ENCODE peak calls at places on chromosomes 1 and 21, in eight cellular contexts. F is RWPE2, R is IMR-90, X is colonic mucosa, H is neural progenitor cell, T is K562, M is hepatocyte, Y is GM23248. B is an unnamed sample. For H3K36me3 and H3K9me3, the result is how much of the 10 kb centered on the place peaks cover.

GRCh38 chr1:226912587-226913176 is 27.4 kb upstream of the COQ8A start:
- DNase-seq in F (no peak), R (peak), X (peak), H (peak), T (peak), M (peak), Y (peak), B (peak)

GRCh38 chr1:244301595-244302130 is 150.0 kb downstream of the ADSS2 start:
- DNase-seq in F (no peak), R (no peak), X (peak), H (no peak), T (peak), M (no peak), Y (no peak), B (no peak)

GRCh38 chr1:203135636-203136305 is 8.2 kb downstream of the ADORA1 start:
- DNase-seq in F (no peak), R (no peak), X (no peak), H (no peak), T (no peak), M (no peak), Y (no peak), B (no peak)

GRCh38 chr1:8641317-8641997 is 176.0 kb downstream of the RERE start:
- DNase-seq in F (no peak), R (no peak), X (no peak), H (peak), T (no peak), M (no peak), Y (no peak), B (no peak)

GRCh38 chr1:153532161-153532560 is 3.6 kb downstream of the S100A6 start:
- DNase-seq in F (no peak), R (no peak), X (no peak), H (no peak), T (no peak), M (no peak), Y (no peak), B (no peak)

GRCh38 chr1:109622895-109623294 is 3.3 kb downstream of the AMPD2 start:
- DNase-seq in F (no peak), R (no peak), X (no peak), H (no peak), T (no peak), M (no peak), Y (no peak), B (no peak)

GRCh38 chr1:156104065-156104810 is 10.3 kb upstream of the LMNA start:
- DNase-seq in F (peak), R (peak), X (peak), H (no peak), T (no peak), M (peak), Y (peak), B (peak)

GRCh38 chr21:33022828-33023573 is 2.7 kb upstream of the OLIG2 start:
- DNase-seq in F (no peak), R (no peak), X (no peak), H (peak), T (no peak), M (no peak), Y (no peak), B (no peak)

GRCh38 chr21:28402616-28402989 is 590.1 kb downstream of the LTN1 start:
- DNase-seq in F (no peak), R (peak), X (no peak), H (no peak), T (no peak), M (no peak), Y (peak), B (no peak)

GRCh38 chr1:217403321-217403720 is 227.6 kb downstream of the GPATCH2 start:
- DNase-seq in F (no peak), R (no peak), X (no peak), H (no peak), T (no peak), M (no peak), Y (no peak), B (no peak)

GRCh38 chr1:98045211-98046030 is 124.6 kb upstream of the DPYD start:
- DNase-seq in F (peak), R (peak), X (no peak), H (peak), T (no peak), M (no peak), Y (peak), B (peak)

GRCh38 chr1:55724551-55725325 is 509.6 kb upstream of the USP24 start:
- DNase-seq in F (no peak), R (peak), X (no peak), H (peak), T (no peak), M (no peak), Y (peak), B (no peak)

GRCh38 chr1:198700396-198700795 is 61.6 kb downstream of the PTPRC start:
- DNase-seq in F (no peak), R (no peak), X (no peak), H (no peak), T (no peak), M (no peak), Y (no peak), B (no peak)

GRCh38 chr1:198700016-198700392 is 61.2 kb downstream of the PTPRC start:
- DNase-seq in F (no peak), R (no peak), X (no peak), H (no peak), T (no peak), M (no peak), Y (no peak), B (no peak)

GRCh38 chr1:198699167-198700015 is 60.6 kb downstream of the PTPRC start:
- DNase-seq in F (no peak), R (peak), X (peak), H (peak), T (peak), M (peak), Y (peak), B (peak)

GRCh38 chr1:198701766-198702539 is 63.1 kb downstream of the PTPRC start:
- DNase-seq in F (no peak), R (no peak), X (no peak), H (no peak), T (no peak), M (no peak), Y (no peak), B (no peak)

GRCh38 chr1:198701250-198701649 is 62.4 kb downstream of the PTPRC start:
- DNase-seq in F (no peak), R (no peak), X (no peak), H (no peak), T (no peak), M (no peak), Y (no peak), B (no peak)
- H3K36me3 ChIP-seq in F (under half), R (under half), X (under half), H (under half), T (under half), M (under half), Y (under half), B (under half)

DNA sequence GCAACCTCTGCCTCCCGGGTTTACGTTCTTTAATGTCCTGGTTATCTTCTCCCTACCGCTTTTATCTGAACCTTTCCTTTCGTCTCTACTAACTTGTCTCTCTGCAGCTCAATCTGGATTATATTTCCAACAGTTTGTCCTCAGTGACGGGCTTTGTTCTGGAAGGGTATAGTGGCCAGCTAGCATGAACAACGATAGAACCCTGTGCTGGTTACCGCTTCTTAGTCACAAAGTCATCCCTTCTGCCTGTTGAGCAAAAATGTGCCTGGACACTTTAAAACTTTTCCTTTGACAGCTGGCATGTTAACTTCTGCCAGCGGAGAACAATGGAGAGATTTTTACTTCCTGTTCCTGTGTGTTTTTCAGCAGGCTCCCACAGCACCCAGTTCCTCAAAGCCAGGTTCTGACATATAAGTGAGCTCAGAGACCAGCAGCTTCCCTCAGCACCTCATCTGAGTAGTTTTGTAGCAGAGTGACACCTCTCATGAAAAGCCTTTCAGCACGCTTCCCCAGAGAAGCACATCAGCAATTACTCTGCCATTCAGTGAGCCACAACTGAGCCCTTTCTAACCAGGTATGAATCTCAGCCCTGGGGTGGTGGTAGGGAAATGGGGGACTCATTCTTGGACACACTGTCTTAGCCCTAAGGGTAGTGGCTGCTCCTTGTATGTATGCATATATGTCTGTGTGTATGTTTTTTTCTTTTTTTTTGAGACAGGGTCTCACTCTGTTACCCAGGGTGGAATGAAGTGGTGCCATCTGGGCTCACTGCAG is 23.6 kb upstream of the CCDC17 start:
- DNase-seq in F (no peak), R (no peak), X (peak), H (no peak), T (no peak), M (no peak), Y (no peak), B (peak)
- H3K27ac ChIP-seq in F (no peak), R (no peak), X (peak), H (no peak), T (no peak), M (no peak), Y (no peak), B (peak)

DNA sequence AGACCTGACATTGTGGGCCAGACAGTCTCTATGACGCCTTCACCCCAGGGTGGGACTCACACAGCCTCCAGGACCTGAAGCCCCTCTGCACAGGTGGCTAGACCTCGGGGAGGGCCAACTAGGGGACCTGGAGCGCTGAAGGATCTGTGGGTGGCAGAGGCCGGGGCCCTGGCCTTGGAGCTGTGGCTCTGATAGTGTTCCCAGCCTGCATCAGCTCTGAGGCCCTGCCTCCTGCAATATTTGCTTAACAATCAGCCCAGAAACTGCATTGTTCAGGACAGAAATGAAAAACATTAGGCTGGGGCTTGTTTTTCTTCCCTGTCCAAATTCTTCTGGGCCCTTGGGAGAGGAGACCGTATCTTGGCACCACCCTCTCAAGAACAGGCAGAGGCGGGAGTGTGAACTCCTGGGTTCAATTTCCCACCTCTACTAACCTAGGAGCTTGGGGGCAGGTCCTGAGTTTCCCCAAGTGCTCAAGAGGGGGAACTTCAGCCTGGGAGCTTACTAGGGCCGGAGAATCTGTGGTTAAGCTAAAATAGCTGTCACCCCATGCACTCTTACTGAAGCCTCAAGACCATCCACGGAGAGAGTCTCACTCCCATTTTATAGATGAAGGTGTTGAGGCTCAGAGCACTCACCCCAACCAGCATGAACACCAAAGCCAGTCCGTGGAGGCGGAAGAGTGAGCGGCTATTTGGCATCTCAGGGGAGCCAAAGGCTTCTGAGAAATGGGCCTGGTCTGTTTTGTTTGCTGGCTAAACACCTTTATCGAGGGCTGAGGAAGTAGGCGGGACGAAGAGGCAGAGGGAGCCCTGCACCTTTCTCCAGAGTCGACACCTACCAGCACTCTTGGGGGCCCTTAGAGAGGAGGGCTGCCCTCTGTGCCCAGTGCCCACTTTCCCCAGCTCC is 18.8 kb upstream of the CASZ1 start:
- DNase-seq in F (no peak), R (no peak), X (peak), H (no peak), T (no peak), M (peak), Y (no peak), B (no peak)
- H3K9me3 ChIP-seq in F (under half), R (under half), X (under half), H (under half), T (under half), M (under half), Y (under half), B (under half)

DNA sequence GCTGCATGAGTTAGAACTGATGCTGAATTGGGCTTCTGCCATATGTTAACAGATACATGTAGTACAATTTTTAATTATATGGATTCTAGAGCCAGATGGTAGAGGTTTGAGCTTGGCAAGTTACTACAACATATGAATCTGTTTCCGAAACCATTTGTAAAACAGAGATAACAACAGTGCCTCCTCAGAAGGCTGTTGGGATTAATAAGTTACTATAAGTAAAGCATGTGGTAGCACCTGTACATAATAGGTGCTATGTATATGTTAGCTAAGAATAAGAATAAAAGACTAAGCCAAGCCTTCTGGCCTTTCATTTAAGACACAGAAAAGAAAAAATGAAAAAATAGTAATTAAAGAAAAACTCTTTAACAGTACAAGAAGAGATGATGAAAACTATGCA is 17.8 kb downstream of the EPRS1 start:
- DNase-seq in F (no peak), R (no peak), X (no peak), H (no peak), T (no peak), M (no peak), Y (no peak), B (no peak)
- H3K36me3 ChIP-seq in F (under half), R (under half), X (under half), H (under half), T (half or more), M (under half), Y (half or more), B (half or more)

DNA sequence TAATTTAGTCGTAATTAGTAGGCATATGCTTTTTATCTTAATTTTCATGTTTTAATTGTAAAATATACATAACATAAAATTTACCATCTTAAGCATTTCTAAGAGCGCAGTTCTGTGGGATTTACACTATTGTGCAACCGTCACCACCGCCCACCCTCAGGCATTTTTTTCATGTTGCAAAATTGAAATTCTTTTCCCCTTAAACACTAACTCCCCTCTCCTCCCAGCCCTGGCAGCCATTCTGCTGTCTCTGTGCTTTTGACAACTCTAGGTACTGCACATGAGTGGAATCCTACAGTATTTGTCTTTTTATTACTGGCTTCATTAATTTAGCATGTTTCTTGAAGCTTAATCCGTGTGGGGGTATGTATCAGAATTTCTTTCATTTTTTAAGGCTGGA is 7.8 kb downstream of the PIK3CD start:
- DNase-seq in F (no peak), R (peak), X (no peak), H (no peak), T (no peak), M (peak), Y (peak), B (peak)
- H3K27ac ChIP-seq in F (peak), R (peak), X (no peak), H (no peak), T (no peak), M (no peak), Y (peak), B (no peak)

DNA sequence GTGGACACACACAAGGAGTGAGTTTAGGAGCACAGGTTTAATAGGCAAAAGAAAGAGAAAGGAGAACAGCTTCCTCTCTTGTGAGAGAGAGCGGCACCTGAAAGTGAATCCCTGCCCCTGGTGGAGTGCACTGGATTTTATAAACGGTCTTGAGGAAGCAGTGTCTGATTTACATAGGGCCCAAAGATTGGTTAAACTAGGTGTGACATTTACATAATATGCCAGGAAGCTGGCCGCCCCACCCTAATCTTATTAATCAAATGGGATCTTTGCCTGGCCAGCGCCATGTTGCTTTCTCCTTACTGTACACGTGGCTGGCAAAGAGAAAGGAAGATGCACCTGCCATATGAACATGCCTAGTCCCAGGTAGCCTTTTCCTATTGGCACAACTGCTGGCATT is 38.7 kb downstream of the CFH start:
- DNase-seq in F (no peak), R (no peak), X (no peak), H (peak), T (no peak), M (no peak), Y (no peak), B (no peak)
- H3K9me3 ChIP-seq in F (under half), R (under half), X (under half), H (under half), T (under half), M (under half), Y (under half), B (under half)

DNA sequence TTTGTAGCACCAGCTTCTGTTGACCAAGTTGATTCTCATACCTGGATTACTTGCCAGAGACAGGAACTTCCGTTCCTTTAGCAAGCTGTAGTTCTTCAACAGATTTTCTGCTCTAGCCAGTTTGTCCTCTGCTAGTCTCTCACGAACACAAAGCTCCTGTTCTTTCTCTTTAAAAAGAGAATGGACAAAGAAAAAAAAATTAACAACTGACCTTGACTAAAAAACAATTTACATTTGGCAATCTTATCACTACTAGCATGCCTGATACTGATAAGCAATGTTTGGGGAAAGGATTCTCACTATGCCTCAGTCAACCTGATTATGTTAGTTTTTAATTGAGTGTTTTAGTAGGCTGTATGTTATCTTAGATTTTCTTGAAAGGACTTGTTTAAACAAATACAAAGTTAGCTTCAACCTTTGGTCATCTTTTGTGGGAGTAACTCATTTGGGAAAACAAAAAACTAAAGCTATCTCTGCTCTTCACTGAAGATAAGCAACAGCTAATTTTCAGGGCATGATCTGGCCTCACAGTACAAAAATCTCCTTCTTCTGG is 8.3 kb downstream of the NEK2 start:
- DNase-seq in F (no peak), R (no peak), X (no peak), H (no peak), T (no peak), M (no peak), Y (no peak), B (no peak)
- H3K36me3 ChIP-seq in F (under half), R (under half), X (under half), H (under half), T (half or more), M (under half), Y (under half), B (under half)

DNA sequence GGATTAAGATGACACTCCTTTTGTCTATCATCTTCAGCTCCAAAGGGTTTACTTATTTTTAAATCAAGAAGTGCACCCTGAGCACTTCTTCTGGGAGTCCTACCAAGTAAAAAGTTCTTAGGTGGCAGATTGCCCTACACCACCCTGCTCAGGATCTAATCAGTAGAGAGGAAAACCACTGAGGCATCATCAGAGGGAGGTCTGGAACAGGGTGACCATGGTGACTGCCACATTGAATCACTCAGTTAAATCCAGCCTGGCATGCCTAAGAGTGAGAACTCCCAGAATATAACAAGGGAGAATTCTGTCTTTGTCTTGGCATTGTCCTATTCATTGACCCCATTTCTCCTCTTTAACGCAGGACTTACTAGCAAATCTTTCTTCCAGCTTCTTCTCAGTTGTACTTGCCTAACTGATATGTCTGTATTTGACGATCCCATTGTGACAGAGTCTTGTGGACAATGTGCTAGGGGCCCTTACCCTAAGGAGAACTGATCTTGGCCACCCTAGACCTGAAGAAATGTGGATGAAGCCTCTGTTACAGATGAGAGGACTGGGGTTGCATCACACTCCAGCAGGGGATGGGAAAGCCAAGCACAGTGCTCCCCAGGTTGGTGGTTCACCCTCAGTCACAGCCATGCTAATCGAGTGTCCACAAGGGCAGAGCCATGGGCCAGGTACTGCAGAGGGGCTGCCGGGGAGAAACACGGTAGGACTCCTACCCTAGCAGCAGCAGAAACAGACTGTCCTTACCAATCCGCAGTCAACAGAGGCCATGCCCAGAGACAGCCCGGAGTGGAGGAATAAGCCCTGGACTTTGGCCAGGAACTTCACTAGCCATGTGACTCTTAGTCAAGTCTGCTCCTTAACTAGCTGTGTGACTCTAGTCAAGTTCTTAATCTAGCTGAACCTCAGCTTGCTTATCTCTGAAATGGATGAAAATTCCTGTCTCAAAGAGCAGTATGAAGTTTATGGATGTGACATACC is 15.4 kb downstream of the PKP1 start:
- DNase-seq in F (no peak), R (no peak), X (peak), H (no peak), T (no peak), M (peak), Y (peak), B (peak)
- H3K27ac ChIP-seq in F (peak), R (no peak), X (no peak), H (no peak), T (no peak), M (peak), Y (no peak), B (no peak)

B was measured in cardiac muscle cell.